ENCODE peak calls at places on chromosomes 6 and 20, in seven cellular contexts. E is pancreas, R is heart left ventricle, Z is spleen, D is fibroblast of lung, U is ascending aorta, S is cardiac muscle cell. W is an unnamed sample.

GRCh38 chr20:22496817-22497216 is 87.6 kb downstream of the FOXA2 start:
- DNase-seq in D (no peak), E (no peak), S (no peak), R (no peak), Z (no peak), U (no peak), W (no peak)

GRCh38 chr20:13464702-13465101 is 174.0 kb downstream of the TASP1 start:
- DNase-seq in S (peak), R (no peak), Z (no peak), U (no peak), D (peak), E (no peak), W (no peak)

GRCh38 chr6:496649-497048 is 105.1 kb downstream of the IRF4 start:
- DNase-seq in E (no peak), U (no peak), R (no peak), S (no peak), Z (no peak), D (no peak), W (no peak)

GRCh38 chr20:35640724-35641123 is 24.0 kb downstream of the CPNE1 start:
- DNase-seq in E (no peak), U (no peak), R (no peak), D (no peak), Z (no peak), S (no peak), W (no peak)

GRCh38 chr6:158854214-158855101 is 35.3 kb upstream of the EZR start:
- DNase-seq in U (no peak), S (peak), E (no peak), Z (no peak), R (no peak), D (peak), W (no peak)

GRCh38 chr20:44733341-44734069 is 12.2 kb upstream of the KCNK15 start:
- DNase-seq in U (peak), D (peak), R (peak), S (peak), Z (no peak), E (peak), W (peak)

GRCh38 chr6:63347599-63347998 is 27.8 kb upstream of the LGSN start:
- DNase-seq in D (peak), R (no peak), E (no peak), U (no peak), Z (no peak), S (peak), W (no peak)

GRCh38 chr6:33995046-33995872 is 150.6 kb downstream of the GRM4 start:
- DNase-seq in D (no peak), R (no peak), U (no peak), Z (peak), S (no peak), E (peak), W (peak)

GRCh38 chr6:89120371-89120770 is 2.5 kb upstream of the SRSF12 start:
- DNase-seq in R (no peak), S (no peak), U (no peak), E (no peak), D (peak), Z (no peak), W (no peak)

GRCh38 chr20:5608448-5609161 is 141.6 kb upstream of the SHLD1 start:
- DNase-seq in S (peak), R (no peak), D (peak), Z (no peak), U (no peak), E (no peak), W (no peak)
- H3K27ac ChIP-seq in S (peak), R (no peak), D (peak), Z (peak), U (peak), E (peak), W (peak)

GRCh38 chr6:13694562-13694961 is 17.1 kb downstream of the RANBP9 start:
- DNase-seq in D (peak), S (no peak), Z (no peak), U (no peak), E (no peak), R (no peak), W (no peak)
- H3K4me3 ChIP-seq in D (no peak), S (no peak), Z (no peak), U (no peak), E (no peak), R (no peak), W (no peak)

GRCh38 chr20:31564284-31564683 is 40.8 kb upstream of the ID1 start:
- DNase-seq in Z (no peak), S (no peak), R (no peak), D (no peak), U (no peak), E (no peak), W (no peak)

GRCh38 chr20:31566658-31567379 is 38.3 kb upstream of the ID1 start:
- DNase-seq in Z (no peak), U (no peak), S (no peak), D (peak), R (no peak), E (peak), W (no peak)

GRCh38 chr20:31566332-31566657 is 38.8 kb upstream of the ID1 start:
- DNase-seq in S (no peak), U (no peak), E (no peak), D (no peak), Z (no peak), R (no peak), W (no peak)

GRCh38 chr20:31567380-31567720 is 37.7 kb upstream of the ID1 start:
- DNase-seq in Z (no peak), R (no peak), D (no peak), U (no peak), S (no peak), E (no peak), W (no peak)

GRCh38 chr20:31565699-31566331 is 39.3 kb upstream of the ID1 start:
- DNase-seq in S (no peak), E (no peak), R (no peak), U (no peak), D (no peak), Z (no peak), W (no peak)
- H3K27ac ChIP-seq in S (no peak), E (no peak), R (no peak), U (no peak), D (no peak), Z (no peak), W (no peak)

GRCh38 chr20:51560042-51560441 is 17.5 kb upstream of the NFATC2 start:
- DNase-seq in D (no peak), S (no peak), U (no peak), E (no peak), R (no peak), Z (no peak), W (no peak)
- H3K4me3 ChIP-seq in D (no peak), S (no peak), U (no peak), E (no peak), R (no peak), Z (no peak), W (no peak)

GRCh38 chr6:29647927-29648642 is 8.8 kb upstream of the MOG start:
- DNase-seq in S (peak), Z (no peak), D (peak), R (no peak), E (no peak), U (no peak), W (no peak)
- H3K27ac ChIP-seq in S (no peak), Z (no peak), D (no peak), R (no peak), E (no peak), U (no peak), W (no peak)

W was measured in coronary artery.